ENCODE peak calls at places on chromosomes 6 and 20, in five cellular contexts. B is Peyer's patch, J is hepatocyte, Y is uterus, L is IMR-90. H is an unnamed sample.

GRCh38 chr6:18148304-18149025 is 6.4 kb downstream of the TPMT start:
- DNase-seq in L (peak; percentile 91), Y (peak; percentile 49), B (peak; percentile 84), J (peak; percentile 67), H (no peak)

GRCh38 chr20:54431545-54431944 is 43.8 kb upstream of the DOK5 start:
- DNase-seq in J (no peak), Y (no peak), L (no peak), B (no peak), H (no peak)

GRCh38 chr6:166330612-166331011 is 11.7 kb downstream of the SFT2D1 start:
- DNase-seq in Y (no peak), B (no peak), L (peak; percentile 23), J (peak; percentile 41), H (no peak)

GRCh38 chr20:39874049-39874893 is 814.8 kb downstream of the MAFB start:
- DNase-seq in Y (peak; percentile 68), B (peak; percentile 89), L (peak; percentile 89), J (peak; percentile 89), H (peak; percentile 32)

GRCh38 chr20:22918286-22918983 is 116.7 kb upstream of the SSTR4 start:
- DNase-seq in Y (no peak), J (no peak), L (no peak), B (no peak), H (no peak)

GRCh38 chr6:1633366-1634021 is 23.8 kb downstream of the FOXC1 start:
- DNase-seq in L (no peak), B (no peak), Y (no peak), J (no peak), H (no peak)

GRCh38 chr6:40719671-40720374 is 132.7 kb upstream of the LRFN2 start:
- DNase-seq in J (peak; percentile 55), Y (no peak), L (peak; percentile 50), B (no peak), H (peak; percentile 26)

GRCh38 chr20:23243791-23244190 is 106.8 kb upstream of the NXT1 start:
- DNase-seq in Y (no peak), L (no peak), J (no peak), B (no peak), H (no peak)

GRCh38 chr20:59985864-59986263 is 27.6 kb downstream of the CDH26 start:
- DNase-seq in J (no peak), B (no peak), L (no peak), Y (no peak), H (no peak)

GRCh38 chr6:127266892-127267741 is 453 bp downstream of the RNF146 start:
- DNase-seq in Y (peak; percentile 40), B (peak; percentile 79), J (peak; percentile 75), L (peak; percentile 32), H (peak; percentile 87)

GRCh38 chr6:113381957-113382356 is 475.2 kb upstream of the MARCKS start:
- DNase-seq in J (no peak), Y (no peak), B (peak; percentile 53), L (peak; percentile 75), H (no peak)

GRCh38 chr6:149449054-149449453 is 35.8 kb downstream of the ZC3H12D start:
- DNase-seq in L (no peak), Y (no peak), J (no peak), B (no peak), H (no peak)

GRCh38 chr20:31708839-31709534 is 13.7 kb downstream of the BCL2L1 start:
- DNase-seq in B (no peak), L (no peak), J (peak; percentile 11), Y (no peak), H (no peak)
- H3K4me1 ChIP-seq in B (peaks cover 15% of the 10 kb centered on the region), L (peaks cover 19% of the 10 kb centered on the region), J (peaks cover 77% of the 10 kb centered on the region), Y (no peaks in the 10 kb centered on the region), H (peaks cover 56% of the 10 kb centered on the region)

DNA sequence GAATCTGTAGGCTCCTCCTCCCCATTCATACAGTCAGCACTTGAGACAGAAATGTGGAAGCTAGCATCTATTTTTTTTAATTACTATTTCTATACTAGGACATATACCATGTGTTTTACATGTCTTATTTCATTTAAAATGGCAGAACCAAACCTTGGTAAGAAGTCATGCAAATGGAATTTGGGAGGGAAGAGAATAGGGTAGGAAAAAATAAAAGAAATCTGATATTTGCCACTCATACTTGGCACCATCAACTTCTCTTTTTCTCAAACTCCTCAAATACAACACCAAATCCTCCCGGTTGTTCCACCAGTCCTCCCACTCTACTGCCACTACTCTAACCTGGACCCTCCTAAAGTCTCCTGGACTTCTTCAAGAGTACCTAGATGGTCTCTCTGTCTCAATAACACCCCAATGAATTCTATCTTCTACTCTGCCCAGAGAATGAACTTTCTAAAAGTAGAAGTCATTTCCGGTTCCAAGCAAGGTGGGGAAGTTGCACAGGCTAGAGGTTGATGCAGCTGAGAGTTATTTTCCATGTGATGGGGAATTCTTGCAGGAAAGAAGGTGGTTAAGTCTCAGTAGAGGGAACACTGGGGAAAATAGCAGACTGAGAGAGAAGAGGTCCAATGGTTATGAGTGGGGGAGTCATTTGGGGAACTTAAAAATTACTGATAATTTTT is 54.0 kb downstream of the ATXN1 start:
- DNase-seq in L (no peak), Y (no peak), B (no peak), J (no peak), H (no peak)
- H3K4me1 ChIP-seq in L (peaks cover 8% of the 10 kb centered on the region), Y (peaks cover 3% of the 10 kb centered on the region), B (no peaks in the 10 kb centered on the region), J (peaks cover 8% of the 10 kb centered on the region), H (peaks cover 40% of the 10 kb centered on the region)

DNA sequence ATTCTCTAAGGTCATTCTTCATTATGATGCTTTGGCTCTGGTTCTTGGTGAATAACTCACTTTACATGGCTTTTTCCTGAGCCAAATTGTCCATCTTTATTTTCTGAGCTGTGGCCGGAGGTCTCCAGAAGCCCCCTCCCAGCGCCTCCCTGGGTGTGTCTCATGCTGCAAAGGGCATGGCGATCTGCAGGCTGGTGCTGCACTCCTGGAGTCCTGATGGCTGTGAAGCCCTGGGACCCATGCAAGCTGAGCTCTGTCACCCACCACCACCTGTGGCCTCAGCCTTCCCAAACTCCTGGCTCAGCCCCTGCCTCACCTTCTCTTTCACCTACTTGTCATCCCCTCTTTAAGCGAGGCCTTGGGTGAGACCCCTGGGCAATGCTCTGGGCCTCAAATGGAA is 96.9 kb downstream of the CEBPB start:
- DNase-seq in J (no peak), L (no peak), B (no peak), Y (no peak), H (no peak)
- H3K4me1 ChIP-seq in J (peaks cover 34% of the 10 kb centered on the region), L (peaks cover 49% of the 10 kb centered on the region), B (no peaks in the 10 kb centered on the region), Y (peaks cover 34% of the 10 kb centered on the region), H (peaks cover 58% of the 10 kb centered on the region)

GRCh38 chr20:57433658-57434389 is 42.6 kb downstream of the RBM38 start:
- DNase-seq in B (no peak), J (no peak), L (no peak), Y (no peak), H (no peak)
- H3K4me1 ChIP-seq in B (no peaks in the 10 kb centered on the region), J (no peaks in the 10 kb centered on the region), L (no peaks in the 10 kb centered on the region), Y (no peaks in the 10 kb centered on the region), H (peaks cover 22% of the 10 kb centered on the region)

DNA sequence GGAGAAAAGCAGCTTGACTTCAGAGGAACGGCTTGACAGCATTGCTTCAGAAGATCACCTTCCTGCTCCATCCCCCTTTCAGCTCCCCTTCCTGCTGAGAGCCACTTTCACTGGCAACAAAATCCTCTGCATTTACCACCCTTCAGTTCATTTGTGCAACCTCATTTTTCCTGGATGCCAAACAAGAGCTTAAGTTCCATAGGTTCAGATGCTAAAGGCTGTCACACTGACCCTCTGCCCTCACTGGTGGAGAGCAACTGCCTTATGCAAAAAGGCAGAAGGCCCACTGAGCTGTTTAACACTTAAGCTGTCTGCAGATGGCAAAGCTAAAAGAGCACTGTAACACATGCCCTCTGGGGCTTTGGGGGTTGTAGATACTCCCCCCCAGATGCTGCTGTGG is 131.2 kb upstream of the SPACA1 start:
- DNase-seq in L (no peak), Y (no peak), J (no peak), B (no peak), H (no peak)
- H3K4me1 ChIP-seq in L (no peaks in the 10 kb centered on the region), Y (no peaks in the 10 kb centered on the region), J (no peaks in the 10 kb centered on the region), B (no peaks in the 10 kb centered on the region), H (peaks cover 5% of the 10 kb centered on the region)

GRCh38 chr6:21455071-21455470 is 138.5 kb upstream of the SOX4 start:
- DNase-seq in J (peak; percentile 12), L (peak; percentile 6), B (no peak), Y (no peak), H (no peak)
- H3K4me1 ChIP-seq in J (peaks cover 4% of the 10 kb centered on the region), L (no peaks in the 10 kb centered on the region), B (no peaks in the 10 kb centered on the region), Y (no peaks in the 10 kb centered on the region), H (no peaks in the 10 kb centered on the region)

GRCh38 chr6:32151131-32151884 is 431 bp downstream of the PRRT1 start:
- DNase-seq in B (no peak), Y (peak; percentile 22), J (no peak), L (no peak), H (no peak)
- H3K4me1 ChIP-seq in B (no peaks in the 10 kb centered on the region), Y (peaks cover 5% of the 10 kb centered on the region), J (peaks cover 22% of the 10 kb centered on the region), L (peaks cover 24% of the 10 kb centered on the region), H (peaks cover 18% of the 10 kb centered on the region)

DNA sequence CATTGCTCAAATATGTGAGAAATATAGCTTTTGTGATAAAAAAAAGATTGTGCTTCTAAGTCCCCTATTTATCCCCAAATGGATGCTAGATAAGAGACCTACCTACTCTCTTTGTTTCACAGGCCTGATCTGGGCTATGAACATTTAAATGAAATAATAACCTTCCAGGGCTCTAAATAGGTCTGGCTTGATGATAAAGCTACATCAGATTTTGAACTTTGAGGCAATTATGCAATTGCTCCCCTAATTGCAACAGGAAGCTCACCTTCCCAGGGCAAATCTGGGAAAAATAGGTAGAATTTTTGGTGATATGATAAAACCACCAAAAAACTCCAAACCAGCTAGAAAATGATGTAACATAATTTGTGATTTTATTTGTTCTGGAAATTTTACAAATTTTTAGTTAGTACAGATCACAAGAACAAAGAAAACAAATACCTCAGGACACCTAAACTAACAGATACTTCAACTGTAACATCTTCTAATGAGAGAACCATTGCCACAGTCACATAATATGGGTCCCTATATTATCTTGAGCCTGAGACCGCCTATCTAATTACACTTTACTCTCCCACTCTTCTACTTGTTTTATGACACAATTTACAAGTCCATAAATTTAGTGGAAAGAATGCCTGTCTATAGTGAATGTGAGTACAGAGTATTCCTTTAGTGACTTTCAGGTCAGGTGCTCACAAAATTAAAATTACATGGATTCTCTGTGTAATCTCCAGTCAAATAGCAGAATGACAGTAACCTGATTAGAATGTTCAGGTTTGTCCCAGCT is 624.3 kb downstream of the PKHD1 start:
- DNase-seq in J (no peak), B (no peak), L (no peak), Y (no peak), H (no peak)
- H3K4me1 ChIP-seq in J (no peaks in the 10 kb centered on the region), B (no peaks in the 10 kb centered on the region), L (no peaks in the 10 kb centered on the region), Y (no peaks in the 10 kb centered on the region), H (no peaks in the 10 kb centered on the region)

DNA sequence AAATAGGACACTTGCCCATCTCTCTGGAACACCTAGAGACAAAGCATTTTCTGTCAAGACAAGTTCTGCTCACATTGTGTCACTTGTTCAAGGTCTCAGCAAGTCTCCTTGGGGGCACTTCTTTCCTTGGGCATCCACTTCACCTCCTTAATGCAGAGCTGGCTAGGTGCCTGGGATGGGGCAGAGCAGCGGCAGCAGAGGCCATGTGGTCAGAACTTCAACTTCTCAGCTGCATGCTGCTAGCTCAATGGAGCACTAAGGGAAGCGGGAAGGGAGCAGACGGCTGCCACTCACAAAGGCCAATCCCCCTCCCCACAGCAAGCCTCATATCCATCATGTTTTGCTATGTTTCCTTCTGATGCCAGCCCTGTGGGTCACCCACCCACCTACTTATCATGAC is 31.5 kb downstream of the NEDD9 start:
- DNase-seq in Y (no peak), B (no peak), L (no peak), J (no peak), H (no peak)
- H3K4me1 ChIP-seq in Y (no peaks in the 10 kb centered on the region), B (no peaks in the 10 kb centered on the region), L (peaks cover 42% of the 10 kb centered on the region), J (peaks cover 37% of the 10 kb centered on the region), H (peaks cover 71% of the 10 kb centered on the region)

H was measured in SJSA1.